ENCODE peak calls at places on chromosomes 16 and 17, in four cellular contexts. S is tibial artery, J is astrocyte, E is SK-N-SH. N is an unnamed sample.

GRCh38 chr17:74296548-74296936 is 22.5 kb downstream of the DNAI2 start:
- DNase-seq in S (peak), J (peak), E (peak), N (peak)

GRCh38 chr17:18039535-18040286 is 503 bp downstream of the GID4 start:
- DNase-seq in S (peak), J (no peak), E (peak), N (no peak)

GRCh38 chr16:24988593-24989338 is 26.4 kb downstream of the ARHGAP17 start:
- DNase-seq in S (peak), J (peak), E (peak), N (no peak)

GRCh38 chr17:77802811-77803220 is 155.7 kb upstream of the TNRC6C start:
- DNase-seq in S (peak), J (peak), E (peak), N (no peak)

GRCh38 chr16:81175325-81175891 is 63.1 kb upstream of the BCO1 start:
- DNase-seq in S (no peak), J (peak), E (no peak), N (no peak)

GRCh38 chr17:55390364-55390977 is 31.2 kb downstream of the MMD start:
- DNase-seq in S (no peak), J (no peak), E (no peak), N (no peak)

GRCh38 chr17:74950207-74950606 is 14.5 kb downstream of the OTOP3 start:
- DNase-seq in S (no peak), J (no peak), E (no peak), N (no peak)

GRCh38 chr16:51155199-51155607 is 4.1 kb upstream of the SALL1 start:
- DNase-seq in S (no peak), J (peak), E (peak), N (no peak)

GRCh38 chr17:13520899-13521572 is 80.7 kb downstream of the HS3ST3A1 start:
- DNase-seq in S (no peak), J (peak), E (no peak), N (peak)

GRCh38 chr17:78197147-78197830 is 10.1 kb downstream of the AFMID start:
- DNase-seq in S (no peak), J (no peak), E (no peak), N (no peak)

GRCh38 chr17:69142473-69142802 is 743 bp upstream of the ABCA6 start:
- DNase-seq in S (no peak), J (peak), E (no peak), N (peak)

GRCh38 chr17:75181608-75182318 is 996 bp downstream of the SUMO2 start:
- DNase-seq in S (peak), J (no peak), E (peak), N (no peak)

GRCh38 chr16:66274335-66275110 is 92.0 kb upstream of the CDH5 start:
- DNase-seq in S (no peak), J (no peak), E (peak), N (no peak)

GRCh38 chr16:73610605-73611177 is 562.8 kb upstream of the ZFHX3 start:
- DNase-seq in S (no peak), J (no peak), E (no peak), N (no peak)

GRCh38 chr16:53159781-53160436 is 105.1 kb downstream of the CHD9 start:
- DNase-seq in S (no peak), J (peak), E (peak), N (peak)

GRCh38 chr16:49588061-49588460 is 214.5 kb downstream of the C16orf78 start:
- DNase-seq in S (peak), J (no peak), E (no peak), N (no peak)

GRCh38 chr16:56199164-56199563 is 7.9 kb downstream of the GNAO1 start:
- DNase-seq in S (no peak), J (no peak), E (no peak), N (no peak)

GRCh38 chr17:73641779-73642580 is 2.3 kb downstream of the SDK2 start:
- DNase-seq in S (no peak), J (no peak), E (peak), N (no peak)

GRCh38 chr16:4696172-4696904 is 3.0 kb downstream of the NUDT16L1 start:
- DNase-seq in S (peak), J (no peak), E (peak), N (no peak)

GRCh38 chr17:38869647-38870258 is at the start of gene LASP1:
- DNase-seq in S (peak), J (peak), E (peak), N (peak)

GRCh38 chr16:64250866-64251265 is 871.0 kb downstream of the CDH11 start:
- DNase-seq in S (no peak), J (peak), E (no peak), N (no peak)

GRCh38 chr16:27685802-27686201 is 135.9 kb downstream of the KATNIP start:
- DNase-seq in S (no peak), J (peak), E (no peak), N (peak)

GRCh38 chr16:7183768-7184167 is 148.9 kb upstream of the RBFOX1 start:
- DNase-seq in S (no peak), J (no peak), E (no peak), N (no peak)

GRCh38 chr17:82237746-82238561 is 9.1 kb downstream of the SLC16A3 start:
- DNase-seq in S (no peak), J (no peak), E (no peak), N (no peak)

GRCh38 chr17:77496831-77497577 is 356.2 kb downstream of the SEC14L1 start:
- DNase-seq in S (peak), J (no peak), E (peak), N (no peak)

GRCh38 chr16:31480851-31481250 is 2.1 kb upstream of the SLC5A2 start:
- DNase-seq in S (peak), J (no peak), E (no peak), N (no peak)

GRCh38 chr16:19610200-19610599 is 54.7 kb downstream of the VPS35L start:
- DNase-seq in S (no peak), J (no peak), E (no peak), N (no peak)

GRCh38 chr17:8225813-8226535 is 15.6 kb upstream of the AURKB start:
- DNase-seq in S (peak), J (peak), E (no peak), N (no peak)

GRCh38 chr16:14057878-14058382 is 13.2 kb upstream of the MRTFB start:
- DNase-seq in S (peak), J (peak), E (no peak), N (no peak)

GRCh38 chr16:74611721-74612120 is 4.8 kb upstream of the GLG1 start:
- DNase-seq in S (no peak), J (peak), E (no peak), N (no peak)

GRCh38 chr17:41615454-41615853 is 2.9 kb upstream of the KRT16 start:
- DNase-seq in S (no peak), J (no peak), E (no peak), N (no peak)

GRCh38 chr16:66440271-66440802 is 13.2 kb downstream of the BEAN1 start:
- DNase-seq in S (no peak), J (no peak), E (no peak), N (no peak)

GRCh38 chr16:5875416-5875815 is 777.8 kb upstream of the EEF2KMT start:
- DNase-seq in S (no peak), J (peak), E (no peak), N (no peak)

GRCh38 chr17:61177351-61177750 is 222.3 kb upstream of the TBX2 start:
- DNase-seq in S (no peak), J (no peak), E (no peak), N (no peak)

GRCh38 chr16:85386467-85387170 is 226.5 kb upstream of the GSE1 start:
- DNase-seq in S (peak), J (no peak), E (no peak), N (no peak)

GRCh38 chr16:56247808-56248207 is 56.5 kb downstream of the GNAO1 start:
- DNase-seq in S (no peak), J (no peak), E (no peak), N (no peak)

DNA sequence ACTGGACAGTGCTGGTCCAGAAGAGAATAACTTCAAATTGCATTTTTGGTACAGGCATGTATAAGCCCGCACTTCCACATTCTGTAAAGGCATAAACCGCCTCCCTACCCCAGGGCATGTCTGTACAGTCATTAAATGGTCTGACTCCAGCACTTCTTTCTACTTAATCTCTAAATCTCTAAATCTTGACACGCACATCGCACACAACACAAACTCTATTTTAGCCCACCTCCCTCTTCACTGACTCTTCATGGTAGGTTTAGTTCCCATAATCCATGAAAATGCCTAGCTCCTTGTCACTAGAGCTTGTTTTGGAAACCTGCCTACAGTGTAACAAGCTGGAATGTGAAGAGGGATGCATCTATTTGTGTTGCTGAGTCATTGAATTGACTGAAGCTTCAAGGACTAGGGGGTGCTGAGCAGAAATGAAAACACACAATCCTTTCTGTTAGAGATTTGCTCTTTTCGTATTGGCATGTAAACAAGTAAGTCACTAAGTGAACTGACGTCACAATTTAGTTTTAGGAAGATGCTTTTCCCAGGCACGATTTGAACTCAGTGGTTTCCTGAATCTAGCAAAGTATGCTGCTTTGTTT is 1.6 kb upstream of the DUSP14 start:
- DNase-seq in S (no peak), J (peak), E (peak), N (peak)
- H3K4me3 ChIP-seq in S (peak), J (peak), E (peak), N (peak)

DNA sequence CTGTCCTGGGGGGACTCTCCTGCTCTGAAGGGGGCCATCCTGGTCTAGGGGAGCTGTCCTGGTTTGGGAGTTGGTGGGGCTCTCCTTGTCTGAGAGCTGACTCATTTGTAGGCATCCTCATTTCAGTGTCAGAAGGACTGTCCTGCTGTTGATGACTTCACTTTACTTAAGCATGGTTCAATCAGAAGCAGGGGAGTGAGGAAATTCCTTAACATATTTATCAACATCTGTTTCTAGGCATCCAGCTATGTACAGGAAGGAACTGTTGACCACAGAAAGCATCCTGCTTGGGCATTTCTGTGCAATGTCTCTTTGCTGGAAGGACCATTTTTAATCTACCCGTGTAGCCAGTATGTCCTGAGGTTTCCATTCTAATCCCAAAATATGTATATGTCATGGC is 502.7 kb upstream of the HSBP1 start:
- DNase-seq in S (no peak), J (peak), E (no peak), N (peak)
- H3K4me3 ChIP-seq in S (no peak), J (no peak), E (no peak), N (no peak)

GRCh38 chr17:80474231-80474932 is 2.0 kb downstream of the NPTX1 start:
- DNase-seq in S (no peak), J (no peak), E (peak), N (no peak)
- H3K4me3 ChIP-seq in S (no peak), J (no peak), E (peak), N (no peak)

DNA sequence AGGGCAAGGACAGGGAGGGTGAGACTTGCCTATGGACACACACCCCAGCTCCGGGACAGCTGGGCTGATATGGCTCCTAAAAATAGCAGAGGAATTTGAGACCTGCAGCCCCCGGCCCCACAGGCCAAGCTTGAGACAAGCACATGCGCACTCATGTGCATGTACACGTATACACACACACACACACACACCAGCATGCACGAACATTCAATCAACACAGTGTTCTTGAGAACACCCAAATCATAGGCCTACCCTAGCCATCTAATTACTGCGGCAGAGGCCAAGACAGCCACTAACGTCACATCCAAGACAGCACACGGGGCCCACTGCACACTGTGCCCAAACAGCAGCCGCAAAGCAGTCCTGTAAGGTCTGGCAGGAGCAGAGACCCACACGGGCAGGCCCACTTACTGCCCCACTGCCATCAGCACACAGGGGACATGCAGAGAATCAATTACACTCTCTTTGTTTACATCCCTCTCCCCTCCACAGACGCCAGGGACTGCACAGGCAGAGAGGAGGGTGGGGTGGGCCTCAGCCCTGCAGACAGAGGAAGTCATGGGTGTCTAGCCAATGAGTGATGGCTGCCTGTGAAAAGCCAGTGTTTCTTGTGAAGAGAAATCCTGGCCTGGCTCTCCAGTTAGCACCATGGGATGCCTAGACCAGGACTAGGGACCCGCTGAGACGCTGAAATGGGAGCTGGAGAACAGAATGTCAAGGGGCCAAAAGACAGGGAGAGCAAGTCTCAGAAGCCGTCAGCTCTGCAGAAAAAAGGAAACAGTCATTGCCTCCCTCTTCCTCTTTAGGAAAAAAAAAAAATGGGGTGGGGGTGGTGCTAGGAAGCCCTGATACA is 39.3 kb downstream of the MYO18A start:
- DNase-seq in S (no peak), J (no peak), E (peak), N (no peak)
- H3K4me3 ChIP-seq in S (peak), J (peak), E (peak), N (peak)